ENCODE peak calls at places on chromosomes 2 and 18, in ten cellular contexts. One of them, this sample, is unnamed.

GRCh38 chr2:236545248-236545658 is 24.4 kb upstream of the ACKR3 start:
- DNase-seq in brain microvascular endothelial cell: no peak
- DNase-seq in adrenal gland: no peak
- DNase-seq in K562: no peak
- DNase-seq in heart left ventricle: no peak
- DNase-seq in psoas muscle: no peak
- DNase-seq in SJSA1: no peak
- DNase-seq in GM23248: no peak
- DNase-seq in PC-9: no peak
- DNase-seq in mesendoderm: no peak
- DNase-seq in this sample: no peak

GRCh38 chr2:215522237-215522636 is 86.4 kb upstream of the FN1 start:
- DNase-seq in mesendoderm: no peak
- DNase-seq in SJSA1: no peak
- DNase-seq in PC-9: no peak
- DNase-seq in brain microvascular endothelial cell: no peak
- DNase-seq in adrenal gland: no peak
- DNase-seq in GM23248: no peak
- DNase-seq in heart left ventricle: no peak
- DNase-seq in psoas muscle: no peak
- DNase-seq in K562: no peak
- DNase-seq in this sample: no peak

GRCh38 chr2:128585706-128586105 is 267.0 kb upstream of the HS6ST1 start:
- DNase-seq in mesendoderm: no peak
- DNase-seq in K562: no peak
- DNase-seq in adrenal gland: no peak
- DNase-seq in psoas muscle: no peak
- DNase-seq in heart left ventricle: no peak
- DNase-seq in SJSA1: peak; percentile 18
- DNase-seq in brain microvascular endothelial cell: peak; percentile 92
- DNase-seq in PC-9: peak; percentile 89
- DNase-seq in GM23248: peak; percentile 93
- DNase-seq in this sample: no peak

GRCh38 chr2:1234731-1235308 is 178.4 kb upstream of the TPO start:
- DNase-seq in K562: no peak
- DNase-seq in PC-9: no peak
- DNase-seq in heart left ventricle: no peak
- DNase-seq in brain microvascular endothelial cell: peak; percentile 99
- DNase-seq in GM23248: no peak
- DNase-seq in adrenal gland: no peak
- DNase-seq in SJSA1: peak; percentile 25
- DNase-seq in mesendoderm: no peak
- DNase-seq in psoas muscle: no peak
- DNase-seq in this sample: no peak

GRCh38 chr2:216298719-216299118 is 73.6 kb downstream of the MARCHF4 start:
- DNase-seq in psoas muscle: no peak
- DNase-seq in K562: no peak
- DNase-seq in brain microvascular endothelial cell: peak; percentile 77
- DNase-seq in mesendoderm: no peak
- DNase-seq in SJSA1: peak; percentile 44
- DNase-seq in heart left ventricle: no peak
- DNase-seq in adrenal gland: no peak
- DNase-seq in PC-9: peak; percentile 67
- DNase-seq in GM23248: peak; percentile 95
- DNase-seq in this sample: no peak

GRCh38 chr2:128367601-128368359 is 49.1 kb upstream of the HS6ST1 start:
- DNase-seq in brain microvascular endothelial cell: no peak
- DNase-seq in heart left ventricle: no peak
- DNase-seq in psoas muscle: peak; percentile 31
- DNase-seq in GM23248: no peak
- DNase-seq in mesendoderm: no peak
- DNase-seq in SJSA1: no peak
- DNase-seq in PC-9: no peak
- DNase-seq in K562: no peak
- DNase-seq in adrenal gland: no peak
- DNase-seq in this sample: no peak

GRCh38 chr2:39099820-39100728 is 20.8 kb downstream of the SOS1 start:
- DNase-seq in GM23248: peak; percentile 30
- DNase-seq in psoas muscle: no peak
- DNase-seq in PC-9: peak; percentile 48
- DNase-seq in mesendoderm: no peak
- DNase-seq in brain microvascular endothelial cell: no peak
- DNase-seq in adrenal gland: no peak
- DNase-seq in SJSA1: no peak
- DNase-seq in K562: no peak
- DNase-seq in heart left ventricle: no peak
- DNase-seq in this sample: no peak

GRCh38 chr18:68660355-68661183 is 54.3 kb downstream of the TMX3 start:
- DNase-seq in SJSA1: peak; percentile 31
- DNase-seq in brain microvascular endothelial cell: peak; percentile 7
- DNase-seq in PC-9: no peak
- DNase-seq in heart left ventricle: no peak
- DNase-seq in psoas muscle: no peak
- DNase-seq in GM23248: peak; percentile 73
- DNase-seq in K562: peak; percentile 8
- DNase-seq in adrenal gland: no peak
- DNase-seq in mesendoderm: peak; percentile 48
- DNase-seq in this sample: no peak

GRCh38 chr2:226985227-226985946 is 149.5 kb downstream of the RHBDD1 start:
- DNase-seq in heart left ventricle: no peak
- DNase-seq in mesendoderm: peak; percentile 74
- DNase-seq in K562: peak; percentile 25
- DNase-seq in brain microvascular endothelial cell: peak; percentile 77
- DNase-seq in psoas muscle: no peak
- DNase-seq in adrenal gland: peak; percentile 42
- DNase-seq in GM23248: peak; percentile 89
- DNase-seq in PC-9: peak; percentile 43
- DNase-seq in SJSA1: peak; percentile 67
- DNase-seq in this sample: no peak

GRCh38 chr18:41820784-41821183 is 134.2 kb upstream of the PIK3C3 start:
- DNase-seq in heart left ventricle: no peak
- DNase-seq in PC-9: no peak
- DNase-seq in mesendoderm: no peak
- DNase-seq in GM23248: no peak
- DNase-seq in psoas muscle: no peak
- DNase-seq in brain microvascular endothelial cell: no peak
- DNase-seq in adrenal gland: no peak
- DNase-seq in SJSA1: no peak
- DNase-seq in K562: no peak
- DNase-seq in this sample: no peak

GRCh38 chr2:2705871-2706270 is 374.8 kb upstream of the MYT1L start:
- DNase-seq in K562: no peak
- DNase-seq in GM23248: no peak
- DNase-seq in SJSA1: no peak
- DNase-seq in PC-9: no peak
- DNase-seq in brain microvascular endothelial cell: no peak
- DNase-seq in adrenal gland: no peak
- DNase-seq in psoas muscle: no peak
- DNase-seq in mesendoderm: no peak
- DNase-seq in heart left ventricle: no peak
- DNase-seq in this sample: no peak

GRCh38 chr2:62586981-62587380 is 81.0 kb upstream of the TMEM17 start:
- DNase-seq in K562: no peak
- DNase-seq in mesendoderm: no peak
- DNase-seq in PC-9: no peak
- DNase-seq in brain microvascular endothelial cell: peak; percentile 76
- DNase-seq in GM23248: peak; percentile 39
- DNase-seq in psoas muscle: no peak
- DNase-seq in SJSA1: peak; percentile 46
- DNase-seq in adrenal gland: no peak
- DNase-seq in heart left ventricle: no peak
- DNase-seq in this sample: no peak

GRCh38 chr2:71798266-71799012 is 345.1 kb downstream of the DYSF start:
- DNase-seq in psoas muscle: no peak
- DNase-seq in SJSA1: peak; percentile 58
- DNase-seq in PC-9: no peak
- DNase-seq in heart left ventricle: no peak
- DNase-seq in GM23248: peak; percentile 64
- DNase-seq in K562: peak; percentile 87
- DNase-seq in mesendoderm: peak; percentile 84
- DNase-seq in adrenal gland: peak; percentile 35
- DNase-seq in brain microvascular endothelial cell: peak; percentile 9
- DNase-seq in this sample: no peak

GRCh38 chr2:42241517-42241916 is 72.4 kb downstream of the EML4 start:
- DNase-seq in K562: no peak
- DNase-seq in heart left ventricle: no peak
- DNase-seq in PC-9: no peak
- DNase-seq in adrenal gland: no peak
- DNase-seq in brain microvascular endothelial cell: no peak
- DNase-seq in psoas muscle: no peak
- DNase-seq in GM23248: no peak
- DNase-seq in SJSA1: no peak
- DNase-seq in mesendoderm: no peak
- DNase-seq in this sample: no peak

GRCh38 chr2:17482651-17483050 is 35.6 kb downstream of the RAD51AP2 start:
- DNase-seq in SJSA1: no peak
- DNase-seq in K562: no peak
- DNase-seq in brain microvascular endothelial cell: peak; percentile 12
- DNase-seq in adrenal gland: no peak
- DNase-seq in PC-9: no peak
- DNase-seq in GM23248: no peak
- DNase-seq in psoas muscle: no peak
- DNase-seq in mesendoderm: no peak
- DNase-seq in heart left ventricle: no peak
- DNase-seq in this sample: no peak

GRCh38 chr2:64143154-64144056 is 815 bp downstream of the PELI1 start:
- DNase-seq in heart left ventricle: no peak
- DNase-seq in adrenal gland: peak; percentile 31
- DNase-seq in GM23248: peak; percentile 70
- DNase-seq in brain microvascular endothelial cell: peak; percentile 21
- DNase-seq in SJSA1: peak; percentile 46
- DNase-seq in mesendoderm: peak; percentile 52
- DNase-seq in K562: peak; percentile 44
- DNase-seq in PC-9: no peak
- DNase-seq in psoas muscle: peak; percentile 64
- DNase-seq in this sample: peak; percentile 51

GRCh38 chr2:233422050-233422639 is 67.9 kb downstream of the DGKD start:
- DNase-seq in brain microvascular endothelial cell: no peak
- DNase-seq in SJSA1: no peak
- DNase-seq in K562: no peak
- DNase-seq in psoas muscle: peak; percentile 91
- DNase-seq in adrenal gland: no peak
- DNase-seq in GM23248: no peak
- DNase-seq in mesendoderm: no peak
- DNase-seq in heart left ventricle: no peak
- DNase-seq in PC-9: peak; percentile 97
- DNase-seq in this sample: peak; percentile 81
- H3K4me3 ChIP-seq in brain microvascular endothelial cell: no peak overlapping the region
- H3K4me3 ChIP-seq in SJSA1: no peak overlapping the region
- H3K4me3 ChIP-seq in K562: no peak overlapping the region
- H3K4me3 ChIP-seq in psoas muscle: peak overlapping the region; percentile 77
- H3K4me3 ChIP-seq in adrenal gland: no peak overlapping the region
- H3K4me3 ChIP-seq in GM23248: no peak overlapping the region
- H3K4me3 ChIP-seq in mesendoderm: no peak overlapping the region
- H3K4me3 ChIP-seq in heart left ventricle: no peak overlapping the region
- H3K4me3 ChIP-seq in PC-9: peak overlapping the region; percentile 17
- H3K4me3 ChIP-seq in this sample: peak overlapping the region; percentile 26

DNA sequence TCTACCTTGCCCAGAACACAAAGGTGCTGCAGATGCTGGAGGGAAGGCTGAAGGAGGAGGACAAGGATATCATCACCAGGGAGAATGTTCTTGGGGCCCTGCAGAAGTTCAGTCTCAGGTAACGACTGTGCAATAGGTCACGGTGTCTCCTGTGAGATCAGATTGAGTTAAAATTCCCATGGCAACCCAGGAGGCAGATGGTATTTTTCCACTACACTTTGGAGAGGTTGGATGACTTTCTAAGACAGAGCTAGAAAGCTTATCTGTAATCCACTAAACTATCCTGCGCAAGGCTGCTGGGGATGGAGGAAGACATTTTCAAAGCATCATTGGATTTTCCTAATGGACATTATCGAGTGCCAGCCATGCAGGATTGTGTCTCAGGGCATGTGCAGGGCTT is 74.5 kb downstream of the ARMC9 start:
- DNase-seq in brain microvascular endothelial cell: no peak
- DNase-seq in K562: no peak
- DNase-seq in heart left ventricle: no peak
- DNase-seq in GM23248: no peak
- DNase-seq in adrenal gland: no peak
- DNase-seq in psoas muscle: no peak
- DNase-seq in SJSA1: no peak
- DNase-seq in mesendoderm: no peak
- DNase-seq in PC-9: no peak
- DNase-seq in this sample: no peak
- H3K36me3 ChIP-seq in brain microvascular endothelial cell: peaks cover 68% of the 10 kb centered on the region
- H3K36me3 ChIP-seq in K562: no peaks in the 10 kb centered on the region
- H3K36me3 ChIP-seq in heart left ventricle: peaks cover 35% of the 10 kb centered on the region
- H3K36me3 ChIP-seq in GM23248: peaks cover 21% of the 10 kb centered on the region
- H3K36me3 ChIP-seq in adrenal gland: no peaks in the 10 kb centered on the region
- H3K36me3 ChIP-seq in psoas muscle: peaks cover 4% of the 10 kb centered on the region
- H3K36me3 ChIP-seq in SJSA1: peaks cover 13% of the 10 kb centered on the region
- H3K36me3 ChIP-seq in mesendoderm: no peaks in the 10 kb centered on the region
- H3K36me3 ChIP-seq in PC-9: peaks cover 6% of the 10 kb centered on the region
- H3K36me3 ChIP-seq in this sample: no peaks in the 10 kb centered on the region

DNA sequence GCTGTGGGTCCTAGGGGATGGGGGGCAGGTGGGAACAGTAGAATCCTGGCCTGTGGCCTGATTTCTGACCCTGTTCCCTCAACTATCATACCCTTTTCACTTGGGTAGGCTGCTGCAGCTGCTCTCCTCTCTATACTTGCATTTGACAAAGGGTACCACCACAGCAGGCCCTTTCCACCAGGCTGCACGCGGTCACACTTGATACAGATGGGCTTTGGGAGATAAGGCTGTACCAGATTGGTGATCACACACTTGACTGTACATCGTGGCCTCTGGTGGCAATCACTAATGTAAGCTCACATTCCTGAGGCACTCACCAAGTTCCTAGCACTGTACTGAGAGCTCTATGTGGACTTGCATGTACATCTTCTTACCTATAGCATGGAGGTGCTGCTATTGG is 1.6 kb upstream of the RALB start:
- DNase-seq in GM23248: no peak
- DNase-seq in heart left ventricle: no peak
- DNase-seq in PC-9: no peak
- DNase-seq in SJSA1: no peak
- DNase-seq in brain microvascular endothelial cell: no peak
- DNase-seq in adrenal gland: no peak
- DNase-seq in mesendoderm: no peak
- DNase-seq in K562: peak; percentile 33
- DNase-seq in psoas muscle: no peak
- DNase-seq in this sample: no peak
- H3K4me3 ChIP-seq in GM23248: no peak overlapping the region
- H3K4me3 ChIP-seq in heart left ventricle: no peak overlapping the region
- H3K4me3 ChIP-seq in PC-9: no peak overlapping the region
- H3K4me3 ChIP-seq in SJSA1: no peak overlapping the region
- H3K4me3 ChIP-seq in brain microvascular endothelial cell: no peak overlapping the region
- H3K4me3 ChIP-seq in adrenal gland: no peak overlapping the region
- H3K4me3 ChIP-seq in mesendoderm: no peak overlapping the region
- H3K4me3 ChIP-seq in K562: no peak overlapping the region
- H3K4me3 ChIP-seq in psoas muscle: no peak overlapping the region
- H3K4me3 ChIP-seq in this sample: no peak overlapping the region

GRCh38 chr2:11260979-11261378 is 83.5 kb downstream of the ROCK2 start:
- DNase-seq in K562: no peak
- DNase-seq in brain microvascular endothelial cell: no peak
- DNase-seq in psoas muscle: no peak
- DNase-seq in adrenal gland: no peak
- DNase-seq in SJSA1: no peak
- DNase-seq in PC-9: no peak
- DNase-seq in heart left ventricle: no peak
- DNase-seq in mesendoderm: no peak
- DNase-seq in GM23248: no peak
- DNase-seq in this sample: no peak
- H3K36me3 ChIP-seq in K562: no peaks in the 10 kb centered on the region
- H3K36me3 ChIP-seq in brain microvascular endothelial cell: no peaks in the 10 kb centered on the region
- H3K36me3 ChIP-seq in psoas muscle: no peaks in the 10 kb centered on the region
- H3K36me3 ChIP-seq in adrenal gland: no peaks in the 10 kb centered on the region
- H3K36me3 ChIP-seq in SJSA1: peaks cover 26% of the 10 kb centered on the region
- H3K36me3 ChIP-seq in PC-9: no peaks in the 10 kb centered on the region
- H3K36me3 ChIP-seq in heart left ventricle: peaks cover 14% of the 10 kb centered on the region
- H3K36me3 ChIP-seq in mesendoderm: no peaks in the 10 kb centered on the region
- H3K36me3 ChIP-seq in GM23248: no peaks in the 10 kb centered on the region
- H3K36me3 ChIP-seq in this sample: no peaks in the 10 kb centered on the region

GRCh38 chr2:65553504-65554074 is 121.2 kb upstream of the SPRED2 start:
- DNase-seq in SJSA1: no peak
- DNase-seq in GM23248: no peak
- DNase-seq in heart left ventricle: no peak
- DNase-seq in mesendoderm: no peak
- DNase-seq in adrenal gland: no peak
- DNase-seq in brain microvascular endothelial cell: no peak
- DNase-seq in K562: no peak
- DNase-seq in PC-9: no peak
- DNase-seq in psoas muscle: no peak
- DNase-seq in this sample: no peak
- H3K4me3 ChIP-seq in SJSA1: no peak overlapping the region
- H3K4me3 ChIP-seq in GM23248: no peak overlapping the region
- H3K4me3 ChIP-seq in heart left ventricle: peak overlapping the region; percentile 14
- H3K4me3 ChIP-seq in mesendoderm: no peak overlapping the region
- H3K4me3 ChIP-seq in adrenal gland: no peak overlapping the region
- H3K4me3 ChIP-seq in brain microvascular endothelial cell: no peak overlapping the region
- H3K4me3 ChIP-seq in K562: no peak overlapping the region
- H3K4me3 ChIP-seq in PC-9: no peak overlapping the region
- H3K4me3 ChIP-seq in psoas muscle: no peak overlapping the region
- H3K4me3 ChIP-seq in this sample: no peak overlapping the region

This sample was measured in CD8-positive, alpha-beta memory T cell.